ENCODE peak calls at places on chromosomes 12 and 14, in five cellular contexts. One of them, this sample, is unnamed. For H3K9me3, the result is how much of the 10 kb centered on the place peaks cover.

GRCh38 chr12:1161197-1161596 is 170.2 kb downstream of the ERC1 start:
- DNase-seq in gastrocnemius medialis: no peak
- DNase-seq in right lobe of liver: no peak
- DNase-seq in PC-3: no peak
- DNase-seq in ovary: no peak
- DNase-seq in this sample: no peak

GRCh38 chr14:45526715-45527549 is 273.9 kb upstream of the MIS18BP1 start:
- DNase-seq in right lobe of liver: no peak
- DNase-seq in PC-3: peak
- DNase-seq in ovary: no peak
- DNase-seq in gastrocnemius medialis: peak
- DNase-seq in this sample: no peak

GRCh38 chr12:94140556-94140955 is 7.8 kb upstream of the PLXNC1 start:
- DNase-seq in right lobe of liver: peak
- DNase-seq in PC-3: peak
- DNase-seq in ovary: no peak
- DNase-seq in gastrocnemius medialis: no peak
- DNase-seq in this sample: no peak

GRCh38 chr12:6958609-6959375 is 7.6 kb downstream of the PTPN6 start:
- DNase-seq in PC-3: no peak
- DNase-seq in ovary: no peak
- DNase-seq in right lobe of liver: peak
- DNase-seq in gastrocnemius medialis: no peak
- DNase-seq in this sample: peak

GRCh38 chr14:97713023-97713422 is 915.8 kb downstream of the VRK1 start:
- DNase-seq in ovary: no peak
- DNase-seq in gastrocnemius medialis: no peak
- DNase-seq in right lobe of liver: no peak
- DNase-seq in PC-3: peak
- DNase-seq in this sample: no peak

GRCh38 chr14:104970231-104971068 is 7.7 kb downstream of the AHNAK2 start:
- DNase-seq in gastrocnemius medialis: peak
- DNase-seq in ovary: no peak
- DNase-seq in PC-3: peak
- DNase-seq in right lobe of liver: peak
- DNase-seq in this sample: peak

GRCh38 chr12:52519826-52520662 is at the start of gene KRT5:
- DNase-seq in PC-3: no peak
- DNase-seq in gastrocnemius medialis: no peak
- DNase-seq in ovary: no peak
- DNase-seq in right lobe of liver: no peak
- DNase-seq in this sample: no peak

GRCh38 chr12:56991319-56991906 is 14.9 kb downstream of the ZBTB39 start:
- DNase-seq in ovary: no peak
- DNase-seq in PC-3: no peak
- DNase-seq in right lobe of liver: peak
- DNase-seq in gastrocnemius medialis: peak
- DNase-seq in this sample: peak

GRCh38 chr12:93982847-93983315 is 165.5 kb upstream of the PLXNC1 start:
- DNase-seq in right lobe of liver: no peak
- DNase-seq in ovary: no peak
- DNase-seq in PC-3: peak
- DNase-seq in gastrocnemius medialis: peak
- DNase-seq in this sample: no peak

GRCh38 chr12:126811401-126811800 is 1455.6 kb upstream of the TMEM132C start:
- DNase-seq in right lobe of liver: no peak
- DNase-seq in gastrocnemius medialis: no peak
- DNase-seq in PC-3: no peak
- DNase-seq in ovary: no peak
- DNase-seq in this sample: no peak

GRCh38 chr14:101103321-101103901 is 199.9 kb upstream of the RTL1 start:
- DNase-seq in ovary: peak
- DNase-seq in PC-3: no peak
- DNase-seq in gastrocnemius medialis: no peak
- DNase-seq in right lobe of liver: no peak
- DNase-seq in this sample: no peak

GRCh38 chr12:48810817-48811453 is 7.4 kb upstream of the CACNB3 start:
- DNase-seq in gastrocnemius medialis: no peak
- DNase-seq in ovary: peak
- DNase-seq in PC-3: peak
- DNase-seq in right lobe of liver: no peak
- DNase-seq in this sample: no peak

GRCh38 chr12:132952371-132953162 is 3.5 kb downstream of the ZNF605 start:
- DNase-seq in gastrocnemius medialis: no peak
- DNase-seq in right lobe of liver: no peak
- DNase-seq in PC-3: no peak
- DNase-seq in ovary: no peak
- DNase-seq in this sample: no peak

GRCh38 chr14:23366163-23366921 is 1.4 kb upstream of the EFS start:
- DNase-seq in PC-3: no peak
- DNase-seq in right lobe of liver: peak
- DNase-seq in gastrocnemius medialis: no peak
- DNase-seq in ovary: peak
- DNase-seq in this sample: peak

GRCh38 chr12:19171731-19172130 is 42.2 kb downstream of the PLEKHA5 start:
- DNase-seq in gastrocnemius medialis: no peak
- DNase-seq in right lobe of liver: no peak
- DNase-seq in ovary: no peak
- DNase-seq in PC-3: peak
- DNase-seq in this sample: no peak

GRCh38 chr12:11092128-11092527 is at the start of gene TAS2R43:
- DNase-seq in PC-3: no peak
- DNase-seq in right lobe of liver: no peak
- DNase-seq in ovary: no peak
- DNase-seq in gastrocnemius medialis: no peak
- DNase-seq in this sample: no peak

GRCh38 chr12:1740161-1740948 is 49.5 kb downstream of the ADIPOR2 start:
- DNase-seq in PC-3: peak
- DNase-seq in gastrocnemius medialis: peak
- DNase-seq in right lobe of liver: no peak
- DNase-seq in ovary: no peak
- DNase-seq in this sample: no peak

GRCh38 chr12:109822416-109822815 is 10.8 kb downstream of the TRPV4 start:
- DNase-seq in ovary: no peak
- DNase-seq in right lobe of liver: no peak
- DNase-seq in PC-3: no peak
- DNase-seq in gastrocnemius medialis: no peak
- DNase-seq in this sample: no peak

GRCh38 chr12:52892974-52893373 is 11.9 kb downstream of the KRT8 start:
- DNase-seq in PC-3: no peak
- DNase-seq in right lobe of liver: no peak
- DNase-seq in ovary: no peak
- DNase-seq in gastrocnemius medialis: no peak
- DNase-seq in this sample: no peak

GRCh38 chr12:95820096-95820703 is 29.6 kb upstream of the NTN4 start:
- DNase-seq in ovary: no peak
- DNase-seq in PC-3: peak
- DNase-seq in right lobe of liver: no peak
- DNase-seq in gastrocnemius medialis: no peak
- DNase-seq in this sample: no peak

GRCh38 chr12:120472521-120472920 is 3.0 kb upstream of the SRSF9 start:
- DNase-seq in gastrocnemius medialis: no peak
- DNase-seq in ovary: no peak
- DNase-seq in right lobe of liver: no peak
- DNase-seq in PC-3: no peak
- DNase-seq in this sample: no peak

GRCh38 chr14:79809849-79810612 is 401.3 kb downstream of the DIO2 start:
- DNase-seq in gastrocnemius medialis: no peak
- DNase-seq in ovary: no peak
- DNase-seq in PC-3: peak
- DNase-seq in right lobe of liver: no peak
- DNase-seq in this sample: no peak

GRCh38 chr12:30329281-30329680 is 366.4 kb downstream of the IPO8 start:
- DNase-seq in gastrocnemius medialis: no peak
- DNase-seq in right lobe of liver: no peak
- DNase-seq in PC-3: peak
- DNase-seq in ovary: no peak
- DNase-seq in this sample: no peak

GRCh38 chr14:103597623-103598372 is 31.2 kb upstream of the KLC1 start:
- DNase-seq in PC-3: peak
- DNase-seq in ovary: no peak
- DNase-seq in right lobe of liver: no peak
- DNase-seq in gastrocnemius medialis: no peak
- DNase-seq in this sample: no peak

GRCh38 chr12:76313289-76313688 is 34.9 kb downstream of the BBS10 start:
- DNase-seq in right lobe of liver: no peak
- DNase-seq in PC-3: no peak
- DNase-seq in ovary: no peak
- DNase-seq in gastrocnemius medialis: no peak
- DNase-seq in this sample: no peak

GRCh38 chr12:93092559-93092945 is 163.5 kb upstream of the EEA1 start:
- DNase-seq in ovary: no peak
- DNase-seq in PC-3: peak
- DNase-seq in right lobe of liver: no peak
- DNase-seq in gastrocnemius medialis: no peak
- DNase-seq in this sample: no peak

GRCh38 chr12:107594995-107595394 is 90.6 kb upstream of the PWP1 start:
- DNase-seq in ovary: no peak
- DNase-seq in right lobe of liver: no peak
- DNase-seq in gastrocnemius medialis: no peak
- DNase-seq in PC-3: peak
- DNase-seq in this sample: no peak

GRCh38 chr14:20223410-20223809 is at the start of gene OR11H6:
- DNase-seq in right lobe of liver: no peak
- DNase-seq in gastrocnemius medialis: no peak
- DNase-seq in ovary: no peak
- DNase-seq in PC-3: no peak
- DNase-seq in this sample: no peak

DNA sequence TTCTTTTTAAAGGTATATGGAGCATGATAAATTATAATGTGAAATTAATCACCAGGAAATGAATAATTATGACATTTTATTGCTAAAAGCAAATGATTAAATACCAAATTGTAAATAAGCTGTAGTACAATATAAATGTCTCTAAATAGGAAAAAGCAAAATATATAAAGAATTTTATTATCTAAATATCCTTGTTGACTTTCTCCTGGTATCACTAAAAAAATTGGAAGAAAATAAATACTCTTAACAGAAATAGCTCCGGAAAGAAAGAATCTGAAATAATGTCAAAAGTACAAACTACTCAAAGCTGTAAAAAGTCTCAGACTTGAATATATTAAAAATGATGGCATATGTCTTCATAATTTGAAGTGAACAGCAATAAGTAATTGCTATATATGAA is at the start of gene OR11H7:
- DNase-seq in right lobe of liver: no peak
- DNase-seq in ovary: no peak
- DNase-seq in gastrocnemius medialis: no peak
- DNase-seq in PC-3: no peak
- DNase-seq in this sample: no peak
- H3K9me3 ChIP-seq in right lobe of liver: under half
- H3K9me3 ChIP-seq in ovary: under half
- H3K9me3 ChIP-seq in gastrocnemius medialis: under half
- H3K9me3 ChIP-seq in PC-3: under half
- H3K9me3 ChIP-seq in this sample: under half

GRCh38 chr14:66345986-66346385 is 140.2 kb upstream of the CCDC196 start:
- DNase-seq in PC-3: no peak
- DNase-seq in right lobe of liver: no peak
- DNase-seq in ovary: no peak
- DNase-seq in gastrocnemius medialis: no peak
- DNase-seq in this sample: no peak

DNA sequence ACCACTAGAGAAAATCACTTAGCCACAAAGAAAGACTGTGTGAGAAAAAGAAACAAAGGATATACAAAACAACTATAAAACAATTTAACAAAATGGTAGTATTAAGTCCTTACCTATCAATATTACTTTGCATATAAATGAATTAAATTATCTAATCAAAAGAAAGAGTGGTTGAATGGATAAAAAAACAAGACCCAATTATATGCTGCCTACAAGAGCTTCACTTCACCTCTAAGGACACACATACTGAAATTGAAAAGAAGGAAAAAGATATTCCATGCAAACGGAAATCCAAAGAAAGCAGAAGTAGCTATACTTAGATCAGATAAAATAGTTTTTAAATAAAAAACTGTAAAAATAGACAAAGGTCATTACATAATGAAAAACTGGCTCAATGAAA is 134.9 kb upstream of the CCDC196 start:
- DNase-seq in PC-3: no peak
- DNase-seq in ovary: no peak
- DNase-seq in gastrocnemius medialis: no peak
- DNase-seq in right lobe of liver: no peak
- DNase-seq in this sample: no peak
- H3K9me3 ChIP-seq in PC-3: under half
- H3K9me3 ChIP-seq in ovary: under half
- H3K9me3 ChIP-seq in gastrocnemius medialis: under half
- H3K9me3 ChIP-seq in right lobe of liver: under half
- H3K9me3 ChIP-seq in this sample: under half

GRCh38 chr12:37545759-37546158 is 770.8 kb upstream of the ALG10B start:
- DNase-seq in right lobe of liver: no peak
- DNase-seq in gastrocnemius medialis: no peak
- DNase-seq in PC-3: no peak
- DNase-seq in ovary: no peak
- DNase-seq in this sample: no peak

GRCh38 chr12:37546206-37546605 is 770.4 kb upstream of the ALG10B start:
- DNase-seq in ovary: no peak
- DNase-seq in right lobe of liver: no peak
- DNase-seq in PC-3: no peak
- DNase-seq in gastrocnemius medialis: no peak
- DNase-seq in this sample: no peak

GRCh38 chr12:37543966-37544668 is 772.5 kb upstream of the ALG10B start:
- DNase-seq in right lobe of liver: no peak
- DNase-seq in PC-3: no peak
- DNase-seq in ovary: no peak
- DNase-seq in gastrocnemius medialis: no peak
- DNase-seq in this sample: no peak

GRCh38 chr12:37541356-37541755 is 775.2 kb upstream of the ALG10B start:
- DNase-seq in right lobe of liver: no peak
- DNase-seq in gastrocnemius medialis: no peak
- DNase-seq in ovary: no peak
- DNase-seq in PC-3: no peak
- DNase-seq in this sample: no peak

GRCh38 chr12:37543131-37543965 is 773.2 kb upstream of the ALG10B start:
- DNase-seq in gastrocnemius medialis: no peak
- DNase-seq in right lobe of liver: no peak
- DNase-seq in ovary: no peak
- DNase-seq in PC-3: no peak
- DNase-seq in this sample: no peak
- H3K9me3 ChIP-seq in gastrocnemius medialis: under half
- H3K9me3 ChIP-seq in right lobe of liver: under half
- H3K9me3 ChIP-seq in ovary: under half
- H3K9me3 ChIP-seq in PC-3: under half
- H3K9me3 ChIP-seq in this sample: under half

GRCh38 chr12:34253674-34254073 is 231.4 kb downstream of the ALG10 start:
- DNase-seq in right lobe of liver: no peak
- DNase-seq in gastrocnemius medialis: no peak
- DNase-seq in ovary: no peak
- DNase-seq in PC-3: peak
- DNase-seq in this sample: no peak

DNA sequence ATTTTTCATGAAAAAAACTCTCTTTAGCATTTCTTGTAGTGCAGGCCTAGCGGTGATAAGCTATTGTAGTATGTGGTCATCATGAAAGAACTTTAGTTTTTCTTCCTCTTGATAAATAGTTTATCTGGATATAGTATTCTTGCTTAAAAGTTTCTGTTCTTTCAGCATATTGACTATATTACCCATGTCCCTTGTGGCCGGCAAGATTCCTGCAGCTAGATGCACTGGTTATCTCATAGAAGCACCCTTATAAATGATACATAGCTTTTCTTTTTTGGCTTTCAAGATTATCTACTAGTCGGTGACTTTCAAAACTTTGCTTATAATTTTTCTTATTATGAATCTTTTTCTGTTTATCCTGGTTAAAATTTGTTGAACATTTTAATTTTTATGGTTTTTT is 234.8 kb downstream of the ALG10 start:
- DNase-seq in gastrocnemius medialis: no peak
- DNase-seq in right lobe of liver: no peak
- DNase-seq in PC-3: peak
- DNase-seq in ovary: no peak
- DNase-seq in this sample: no peak
- H3K9me3 ChIP-seq in gastrocnemius medialis: under half
- H3K9me3 ChIP-seq in right lobe of liver: under half
- H3K9me3 ChIP-seq in PC-3: under half
- H3K9me3 ChIP-seq in ovary: under half
- H3K9me3 ChIP-seq in this sample: under half